ENCODE peak calls at places on chromosome 4, in four cellular contexts. S is brain microvascular endothelial cell, U is AG04450, W is suprapubic skin. F is an unnamed sample.

GRCh38 chr4:83267121-83267834 is 17.3 kb downstream of the COQ2 start:
- DNase-seq in W (no peak), S (peak; percentile 88), U (no peak), F (no peak)

GRCh38 chr4:174611792-174612191 is 89.5 kb upstream of the HPGD start:
- DNase-seq in S (no peak), W (no peak), U (no peak), F (no peak)

GRCh38 chr4:95263960-95264359 is 284.8 kb downstream of the UNC5C start:
- DNase-seq in W (no peak), S (no peak), U (no peak), F (no peak)

GRCh38 chr4:155891058-155891457 is 12.4 kb upstream of the TDO2 start:
- DNase-seq in U (no peak), S (peak; percentile 5), W (no peak), F (peak; percentile 17)

GRCh38 chr4:94454405-94454804 is 2.7 kb downstream of the PDLIM5 start:
- DNase-seq in S (no peak), W (no peak), U (no peak), F (peak; percentile 7)

GRCh38 chr4:33850503-33850902 is 2393.8 kb downstream of the ARAP2 start:
- DNase-seq in S (no peak), U (no peak), W (no peak), F (no peak)

GRCh38 chr4:48906283-48907173 is at the start of gene OCIAD2:
- DNase-seq in W (no peak), U (no peak), S (no peak), F (peak; percentile 91)

GRCh38 chr4:68906238-68907137 is 45.1 kb downstream of the UGT2A3 start:
- DNase-seq in W (no peak), U (no peak), S (no peak), F (no peak)

GRCh38 chr4:7007944-7008343 is 35.2 kb upstream of the TADA2B start:
- DNase-seq in W (no peak), S (no peak), U (no peak), F (no peak)

GRCh38 chr4:122346503-122346902 is 32.3 kb upstream of the ADAD1 start:
- DNase-seq in W (no peak), U (no peak), S (no peak), F (no peak)

GRCh38 chr4:134201216-134202098 is at the start of gene PABPC4L:
- DNase-seq in U (peak; percentile 20), W (no peak), S (peak; percentile 48), F (peak; percentile 81)

GRCh38 chr4:157741642-157742041 is 431.2 kb downstream of the GASK1B start:
- DNase-seq in W (no peak), S (no peak), U (no peak), F (no peak)

GRCh38 chr4:86990510-86990909 is 55.7 kb downstream of the AFF1 start:
- DNase-seq in W (no peak), U (no peak), S (no peak), F (no peak)

GRCh38 chr4:138948918-138949317 is 66.7 kb upstream of the NOCT start:
- DNase-seq in S (no peak), W (no peak), U (no peak), F (no peak)

GRCh38 chr4:188023682-188024081 is 28.1 kb downstream of the ZFP42 start:
- DNase-seq in S (no peak), U (no peak), W (no peak), F (no peak)

GRCh38 chr4:13524504-13525243 is 19.6 kb downstream of the NKX3-2 start:
- DNase-seq in U (no peak), W (no peak), S (no peak), F (no peak)

GRCh38 chr4:148204892-148205291 is 237.3 kb downstream of the NR3C2 start:
- DNase-seq in S (no peak), W (no peak), U (no peak), F (no peak)

GRCh38 chr4:144599621-144600020 is 46.3 kb upstream of the HHIP start:
- DNase-seq in W (no peak), U (no peak), S (no peak), F (no peak)

GRCh38 chr4:32226201-32226600 is 1506.0 kb downstream of the PCDH7 start:
- DNase-seq in W (no peak), S (no peak), U (no peak), F (no peak)

GRCh38 chr4:21102667-21103066 is 402.4 kb downstream of the PACRGL start:
- DNase-seq in W (no peak), S (no peak), U (no peak), F (no peak)

GRCh38 chr4:126839066-126839465 is 793.7 kb upstream of the INTU start:
- DNase-seq in W (no peak), S (no peak), U (no peak), F (no peak)

GRCh38 chr4:74545488-74545887 is 100.6 kb downstream of the AREG start:
- DNase-seq in S (no peak), W (no peak), U (no peak), F (peak; percentile 24)

GRCh38 chr4:113921089-113921842 is 58.2 kb downstream of the ARSJ start:
- DNase-seq in W (no peak), U (no peak), S (no peak), F (peak; percentile 21)

GRCh38 chr4:122172266-122172665 is 20.1 kb downstream of the BLTP1 start:
- DNase-seq in S (no peak), W (no peak), U (no peak), F (no peak)

GRCh38 chr4:169902658-169903345 is 123.4 kb downstream of the MFAP3L start:
- DNase-seq in U (no peak), S (no peak), W (no peak), F (no peak)

GRCh38 chr4:46676364-46676763 is 232.7 kb downstream of the COX7B2 start:
- DNase-seq in U (no peak), W (no peak), S (no peak), F (no peak)

GRCh38 chr4:132955146-132955545 is 193.9 kb upstream of the PCDH10 start:
- DNase-seq in S (no peak), U (no peak), W (no peak), F (no peak)

GRCh38 chr4:169054879-169055278 is 44.8 kb upstream of the CBR4 start:
- DNase-seq in U (no peak), W (no peak), S (no peak), F (no peak)

GRCh38 chr4:159655547-159655946 is 552.7 kb downstream of the RAPGEF2 start:
- DNase-seq in U (no peak), W (no peak), S (peak; percentile 93), F (no peak)

GRCh38 chr4:81215219-81215892 is at the start of gene PRKG2:
- DNase-seq in S (peak; percentile 4), W (peak; percentile 80), U (no peak), F (no peak)

GRCh38 chr4:27861381-27861787 is 1000.7 kb downstream of the STIM2 start:
- DNase-seq in S (peak; percentile 67), U (no peak), W (no peak), F (peak; percentile 75)

GRCh38 chr4:6945052-6945409 is 35.4 kb downstream of the TBC1D14 start:
- DNase-seq in S (no peak), U (no peak), W (no peak), F (no peak)

GRCh38 chr4:104901438-104901837 is 245.2 kb upstream of the TET2 start:
- DNase-seq in W (no peak), U (no peak), S (no peak), F (no peak)
- TF ChIP-seq CTCF in W (no peak), U (no peak), S (peak; percentile 23), F (no peak)

GRCh38 chr4:38803833-38804653 is 548 bp downstream of the TLR1 start:
- DNase-seq in W (no peak), U (no peak), S (no peak), F (no peak)
- H3K27ac ChIP-seq in W (peak overlapping the region; percentile 84), U (no peak overlapping the region), S (no peak overlapping the region), F (no peak overlapping the region)

GRCh38 chr4:8022767-8023695 is 83.4 kb upstream of the AFAP1 start:
- DNase-seq in W (no peak), U (no peak), S (no peak), F (no peak)

GRCh38 chr4:8023696-8024033 is 84.0 kb upstream of the AFAP1 start:
- DNase-seq in W (no peak), S (no peak), U (no peak), F (no peak)

GRCh38 chr4:8019396-8020365 is 80.0 kb upstream of the AFAP1 start:
- DNase-seq in W (no peak), S (no peak), U (no peak), F (peak; percentile 47)

GRCh38 chr4:8024073-8024786 is 84.6 kb upstream of the AFAP1 start:
- DNase-seq in W (no peak), S (no peak), U (no peak), F (no peak)

GRCh38 chr4:8021796-8022195 is 82.1 kb upstream of the AFAP1 start:
- DNase-seq in S (no peak), U (no peak), W (no peak), F (no peak)
- TF ChIP-seq CTCF in S (peak; percentile 24), U (no peak), W (peak; percentile 9), F (peak; percentile 21)

GRCh38 chr4:101102114-101102752 is 245.1 kb downstream of the PPP3CA start:
- DNase-seq in W (peak; percentile 78), S (peak; percentile 53), U (peak; percentile 66), F (peak; percentile 32)
- H3K27ac ChIP-seq in W (no peak overlapping the region), S (no peak overlapping the region), U (no peak overlapping the region), F (peak overlapping the region; percentile 3)

GRCh38 chr4:121146530-121146929 is 17.6 kb downstream of the TNIP3 start:
- DNase-seq in U (no peak), S (no peak), W (no peak), F (no peak)
- TF ChIP-seq CTCF in U (no peak), S (no peak), W (no peak), F (no peak)

GRCh38 chr4:153499005-153499404 is 32.8 kb downstream of the TMEM131L start:
- DNase-seq in U (no peak), S (no peak), W (no peak), F (no peak)

GRCh38 chr4:153497988-153498967 is 32.1 kb downstream of the TMEM131L start:
- DNase-seq in W (no peak), S (peak; percentile 68), U (peak; percentile 66), F (no peak)

GRCh38 chr4:153494562-153494961 is 28.4 kb downstream of the TMEM131L start:
- DNase-seq in W (no peak), S (no peak), U (no peak), F (no peak)

GRCh38 chr4:153497091-153497531 is 31.0 kb downstream of the TMEM131L start:
- DNase-seq in W (no peak), S (peak; percentile 26), U (no peak), F (no peak)

DNA sequence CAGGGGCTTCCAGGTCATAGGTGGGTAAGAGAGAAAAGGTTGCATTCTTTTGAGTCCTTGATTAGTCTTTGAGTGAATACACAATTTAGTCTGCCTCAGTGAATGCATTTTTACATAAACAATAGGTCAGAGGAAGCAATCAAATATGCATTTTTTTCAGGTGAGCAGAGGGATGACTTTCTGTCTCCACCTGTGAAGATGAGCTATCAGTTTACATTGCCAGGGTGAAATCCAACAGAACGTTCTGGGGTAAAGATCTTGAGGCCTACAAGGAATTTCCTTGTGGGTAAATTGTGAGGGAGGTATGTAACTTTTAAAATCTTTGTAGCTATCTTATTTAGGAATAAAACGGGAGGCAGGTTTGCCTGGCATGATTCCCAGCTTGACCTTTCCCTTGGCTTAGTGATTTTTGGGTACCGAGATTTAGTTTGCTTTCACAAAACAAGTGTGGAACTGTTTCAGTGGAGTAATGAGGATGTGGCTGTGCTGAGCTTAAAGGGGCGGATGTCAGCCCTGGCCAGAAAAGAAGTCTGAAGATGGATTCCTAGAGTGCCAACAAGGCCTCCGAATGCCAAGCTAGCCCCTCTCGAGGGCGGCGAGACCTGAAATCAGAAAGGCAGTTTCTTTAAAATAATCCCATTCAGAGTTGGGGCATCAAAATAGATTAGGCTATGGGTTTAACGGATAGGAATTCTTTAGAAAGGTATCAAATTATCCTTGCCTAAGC is 29.5 kb downstream of the TMEM131L start:
- DNase-seq in S (no peak), U (no peak), W (no peak), F (no peak)
- H3K27ac ChIP-seq in S (no peak overlapping the region), U (no peak overlapping the region), W (no peak overlapping the region), F (no peak overlapping the region)

F was measured in A673.